ENCODE peak calls at places on chromosome 21, in eight cellular contexts. W is Peyer's patch, Q is AG04450, P is fibroblast of pulmonary artery, V is tibial nerve, O is GM12865, B is ovary, M is ascending aorta. E is an unnamed sample.

GRCh38 chr21:33207471-33208149 is 22.1 kb upstream of the IFNAR2 start:
- DNase-seq in V (no peak), Q (no peak), O (no peak), W (no peak), B (no peak), M (no peak), P (no peak), E (no peak)

GRCh38 chr21:34143783-34144182 is 70.4 kb downstream of the MRPS6 start:
- DNase-seq in B (no peak), V (no peak), Q (no peak), M (no peak), P (no peak), O (no peak), W (no peak), E (no peak)

GRCh38 chr21:41777934-41778815 is 11.3 kb upstream of the RIPK4 start:
- DNase-seq in M (peak; percentile 59), W (peak; percentile 90), V (peak; percentile 81), Q (peak; percentile 30), B (peak; percentile 83), P (peak; percentile 91), O (peak; percentile 23), E (no peak)

GRCh38 chr21:44529011-44529421 is 11.0 kb downstream of the KRTAP10-1 start:
- DNase-seq in M (no peak), B (no peak), P (no peak), Q (no peak), W (peak; percentile 34), O (no peak), V (no peak), E (no peak)

GRCh38 chr21:14318598-14318997 is 64.3 kb downstream of the HSPA13 start:
- DNase-seq in B (no peak), V (no peak), O (no peak), Q (no peak), M (no peak), P (no peak), W (no peak), E (no peak)

GRCh38 chr21:33976980-33977720 is 61.5 kb upstream of the ATP5PO start:
- DNase-seq in P (no peak), M (no peak), V (no peak), Q (no peak), W (no peak), B (no peak), O (peak; percentile 38), E (no peak)

GRCh38 chr21:37257526-37257966 is 9.6 kb downstream of the VPS26C start:
- DNase-seq in M (no peak), Q (no peak), W (peak; percentile 59), B (peak; percentile 53), O (no peak), P (peak; percentile 44), V (no peak), E (no peak)

GRCh38 chr21:33980276-33980916 is 64.8 kb upstream of the ATP5PO start:
- DNase-seq in W (no peak), P (no peak), B (no peak), V (no peak), Q (no peak), O (no peak), M (no peak), E (no peak)

GRCh38 chr21:28943631-28944030 is 49.0 kb downstream of the LTN1 start:
- DNase-seq in P (peak; percentile 80), V (no peak), O (no peak), Q (no peak), W (no peak), M (no peak), B (no peak), E (no peak)

GRCh38 chr21:37819372-37819771 is 96.9 kb downstream of the KCNJ6 start:
- DNase-seq in P (no peak), M (no peak), B (no peak), O (no peak), Q (no peak), V (no peak), W (no peak), E (no peak)

GRCh38 chr21:33286600-33287456 is 20.7 kb downstream of the IL10RB start:
- DNase-seq in Q (no peak), B (peak; percentile 74), P (peak; percentile 82), V (no peak), M (no peak), O (no peak), W (no peak), E (no peak)

GRCh38 chr21:46617267-46618051 is 12.6 kb upstream of the S100B start:
- DNase-seq in Q (no peak), P (peak; percentile 20), M (no peak), V (no peak), W (no peak), O (no peak), B (no peak), E (no peak)

GRCh38 chr21:31343680-31344480 is at the start of gene TIAM1:
- DNase-seq in V (peak; percentile 52), Q (no peak), M (no peak), B (no peak), O (no peak), W (no peak), P (peak; percentile 76), E (no peak)

GRCh38 chr21:33047231-33047630 is 21.5 kb downstream of the OLIG2 start:
- DNase-seq in O (no peak), M (no peak), Q (peak; percentile 2), P (peak; percentile 42), V (no peak), B (no peak), W (no peak), E (no peak)

GRCh38 chr21:43021756-43022600 is 47.6 kb downstream of the PKNOX1 start:
- DNase-seq in O (no peak), M (no peak), V (no peak), W (no peak), B (no peak), Q (no peak), P (no peak), E (no peak)

GRCh38 chr21:43021191-43021590 is 46.8 kb downstream of the PKNOX1 start:
- DNase-seq in O (no peak), P (no peak), B (no peak), V (no peak), W (no peak), Q (no peak), M (no peak), E (no peak)

GRCh38 chr21:43020177-43020576 is 45.8 kb downstream of the PKNOX1 start:
- DNase-seq in V (no peak), W (no peak), O (no peak), Q (no peak), B (no peak), M (no peak), P (no peak), E (no peak)

GRCh38 chr21:43018519-43018918 is 44.2 kb downstream of the PKNOX1 start:
- DNase-seq in B (no peak), W (no peak), V (no peak), P (no peak), Q (no peak), M (no peak), O (no peak), E (no peak)

DNA sequence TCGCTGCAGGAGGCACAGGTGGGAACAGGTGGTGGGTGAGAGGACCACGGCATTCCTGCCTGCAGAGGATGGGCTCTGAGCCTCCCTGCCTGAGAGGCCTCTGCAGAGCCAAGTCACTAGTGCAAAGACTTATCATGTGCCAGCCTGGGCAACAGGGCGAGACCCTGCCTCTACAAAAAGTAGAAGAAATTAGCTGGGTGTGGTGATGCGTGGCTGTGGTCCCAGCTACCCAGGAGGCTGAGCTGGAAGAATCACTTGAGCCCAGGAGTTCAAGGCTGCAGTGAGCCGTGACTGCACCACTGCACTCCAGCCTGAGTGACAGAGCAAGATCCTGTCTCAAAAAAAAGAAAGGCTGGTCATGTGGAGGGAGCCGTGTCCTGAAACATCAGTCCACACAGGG is 46.4 kb downstream of the PKNOX1 start:
- DNase-seq in B (no peak), V (no peak), M (no peak), P (no peak), W (no peak), Q (no peak), O (no peak), E (no peak)
- H3K4me3 ChIP-seq in B (no peak overlapping the region), V (no peak overlapping the region), M (no peak overlapping the region), P (no peak overlapping the region), W (no peak overlapping the region), Q (no peak overlapping the region), O (no peak overlapping the region), E (no peak overlapping the region)

GRCh38 chr21:45581322-45581712 is 39.1 kb upstream of the SLC19A1 start:
- DNase-seq in O (no peak), B (no peak), M (no peak), V (no peak), P (no peak), W (peak; percentile 36), Q (no peak), E (no peak)

GRCh38 chr21:45583831-45584509 is 41.7 kb upstream of the SLC19A1 start:
- DNase-seq in P (no peak), Q (no peak), O (no peak), W (no peak), B (no peak), M (no peak), V (no peak), E (no peak)

GRCh38 chr21:45580181-45580575 is 37.9 kb upstream of the SLC19A1 start:
- DNase-seq in P (no peak), B (no peak), O (no peak), Q (no peak), W (peak; percentile 27), M (no peak), V (no peak), E (no peak)

GRCh38 chr21:45580576-45581321 is 38.5 kb upstream of the SLC19A1 start:
- DNase-seq in W (peak; percentile 28), V (no peak), B (no peak), M (no peak), P (no peak), O (no peak), Q (no peak), E (no peak)

GRCh38 chr21:45582128-45582527 is 39.9 kb upstream of the SLC19A1 start:
- DNase-seq in P (no peak), B (no peak), Q (no peak), O (no peak), W (no peak), M (no peak), V (no peak), E (no peak)
- TF ChIP-seq CTCF in P (no peak), B (no peak), Q (no peak), O (no peak), W (no peak), M (no peak), V (no peak), E (no peak)

DNA sequence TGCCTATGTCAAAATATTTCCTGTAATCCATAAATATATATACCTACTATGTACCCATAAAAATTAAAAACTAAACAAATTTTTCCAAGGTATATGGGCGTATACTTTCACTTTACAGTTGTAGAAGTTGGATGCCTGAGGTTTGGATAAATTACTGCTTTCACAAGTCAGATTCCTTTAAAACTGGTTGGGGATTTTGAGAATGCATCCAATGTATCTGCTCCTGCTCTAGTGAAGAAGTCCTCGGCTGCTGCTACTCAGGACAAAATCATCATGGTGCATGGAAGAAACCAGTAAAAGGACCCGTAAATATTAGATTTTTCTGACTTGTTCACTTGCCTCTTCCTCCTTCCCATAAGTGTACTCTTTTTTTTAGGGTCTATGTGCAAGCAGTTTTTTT is 841.1 kb downstream of the USP25 start:
- DNase-seq in P (no peak), Q (no peak), V (no peak), O (no peak), W (no peak), B (no peak), M (no peak), E (no peak)
- H3K4me3 ChIP-seq in P (no peak overlapping the region), Q (no peak overlapping the region), V (no peak overlapping the region), O (no peak overlapping the region), W (no peak overlapping the region), B (no peak overlapping the region), M (peak overlapping the region; percentile 13), E (no peak overlapping the region)

GRCh38 chr21:38857152-38857825 is 51.6 kb downstream of the ETS2 start:
- DNase-seq in P (no peak), B (no peak), V (no peak), W (no peak), M (no peak), Q (no peak), O (no peak), E (no peak)
- TF ChIP-seq CTCF in P (no peak), B (no peak), V (no peak), W (no peak), M (no peak), Q (no peak), O (no peak), E (no peak)

E was measured in BJ.